ENCODE peak calls at places on chromosomes 4 and X, in five cellular contexts. T, H, L, N and Q are unnamed samples.

GRCh38 chr4:5032825-5033224 is 13.6 kb upstream of the CYTL1 start:
- DNase-seq in L (no peak), N (no peak), H (no peak), T (no peak), Q (no peak)

GRCh38 chr4:7531640-7531994 is 96.9 kb upstream of the PSAPL1 start:
- DNase-seq in T (no peak), N (no peak), H (no peak), L (no peak), Q (no peak)

GRCh38 chrX:2177541-2177940 is 323.2 kb downstream of the DHRSX start:
- DNase-seq in L (peak), N (no peak), T (no peak), H (no peak), Q (no peak)

GRCh38 chrX:7215842-7216241 is 67.9 kb upstream of the PUDP start:
- DNase-seq in L (no peak), N (no peak), H (no peak), T (no peak), Q (no peak)

GRCh38 chr4:76897522-76898384 is at the start of gene SOWAHB:
- DNase-seq in H (no peak), L (no peak), N (peak), T (peak), Q (no peak)

GRCh38 chr4:113628711-113629110 is 132.8 kb downstream of the CAMK2D start:
- DNase-seq in H (no peak), L (no peak), T (no peak), N (no peak), Q (no peak)

GRCh38 chr4:46975841-46976551 is 17.4 kb downstream of the GABRA4 start:
- DNase-seq in N (no peak), H (no peak), L (no peak), T (no peak), Q (no peak)

GRCh38 chr4:3303445-3303824 is 10.6 kb downstream of the RGS12 start:
- DNase-seq in L (no peak), T (no peak), H (no peak), N (no peak), Q (no peak)

GRCh38 chrX:149715468-149715867 is 3.6 kb downstream of the MAGEA11 start:
- DNase-seq in L (no peak), H (no peak), T (no peak), N (no peak), Q (no peak)

GRCh38 chr4:164550989-164551712 is 202.8 kb upstream of the SMIM31 start:
- DNase-seq in N (no peak), L (no peak), H (no peak), T (no peak), Q (no peak)